ENCODE peak calls at places on chromosomes 7 and 10, in ten cellular contexts. T, R, J, N, V, Z, P, G, B and O are unnamed samples.

GRCh38 chr7:745431-745980 is 18.4 kb upstream of the PRKAR1B start:
- DNase-seq in P (no peak), N (peak; percentile 69), V (no peak), T (no peak), Z (no peak), J (no peak), G (peak; percentile 15), B (no peak), R (no peak), O (no peak)

GRCh38 chr7:135262623-135263320 is 29.1 kb downstream of the STRA8 start:
- DNase-seq in J (no peak), P (no peak), V (no peak), Z (no peak), R (no peak), T (no peak), N (no peak), B (no peak), G (no peak), O (peak; percentile 12)

GRCh38 chr7:23672033-23672432 is 8.0 kb upstream of the FAM221A start:
- DNase-seq in G (no peak), P (no peak), T (no peak), B (no peak), N (no peak), Z (no peak), V (no peak), R (no peak), J (no peak), O (no peak)

GRCh38 chr7:81031243-81031642 is 112.4 kb upstream of the SEMA3C start:
- DNase-seq in G (no peak), T (no peak), Z (no peak), J (no peak), V (no peak), R (no peak), N (no peak), P (no peak), B (no peak), O (no peak)

GRCh38 chr7:76201732-76202665 is at the start of gene SRRM3:
- DNase-seq in J (peak; percentile 76), B (peak; percentile 85), Z (peak; percentile 76), T (peak; percentile 80), N (peak; percentile 92), P (peak; percentile 67), G (peak; percentile 90), R (peak; percentile 18), V (peak; percentile 52), O (peak; percentile 81)

GRCh38 chr7:47093254-47093798 is 488.6 kb downstream of the TNS3 start:
- DNase-seq in G (no peak), V (no peak), N (no peak), Z (no peak), B (no peak), J (no peak), R (no peak), T (no peak), P (no peak), O (no peak)

GRCh38 chr7:2651336-2651735 is 19.6 kb downstream of the TTYH3 start:
- DNase-seq in V (no peak), R (no peak), N (peak; percentile 55), P (no peak), Z (no peak), J (no peak), B (no peak), T (no peak), G (no peak), O (no peak)

GRCh38 chr10:129525408-129525807 is 58.4 kb downstream of the MGMT start:
- DNase-seq in B (no peak), Z (no peak), G (no peak), V (no peak), N (no peak), P (no peak), J (no peak), R (peak; percentile 29), T (peak; percentile 76), O (no peak)

GRCh38 chr10:12844796-12845524 is 156.6 kb downstream of the CCDC3 start:
- DNase-seq in R (peak; percentile 33), J (peak; percentile 25), B (no peak), T (peak; percentile 91), V (no peak), G (no peak), P (no peak), Z (no peak), N (no peak), O (no peak)

GRCh38 chr10:28077889-28078288 is 79.0 kb upstream of the ODAD2 start:
- DNase-seq in R (peak; percentile 67), P (no peak), T (no peak), G (no peak), Z (no peak), N (no peak), B (no peak), J (no peak), V (no peak), O (no peak)

GRCh38 chr7:96685353-96685752 is 24.3 kb downstream of the SEM1 start:
- DNase-seq in G (no peak), P (no peak), B (no peak), V (no peak), J (no peak), N (no peak), R (no peak), T (no peak), Z (no peak), O (peak; percentile 38)

GRCh38 chr10:7082967-7083366 is 327.9 kb downstream of the SFMBT2 start:
- DNase-seq in J (no peak), G (no peak), V (no peak), P (no peak), T (no peak), R (no peak), Z (no peak), B (no peak), N (no peak), O (no peak)

GRCh38 chr7:2729893-2730716 is 42.1 kb downstream of the AMZ1 start:
- DNase-seq in R (no peak), T (no peak), B (no peak), P (no peak), Z (peak; percentile 48), N (no peak), J (no peak), G (peak; percentile 60), V (no peak), O (no peak)

GRCh38 chr7:146902728-146903127 is 786.1 kb downstream of the CNTNAP2 start:
- DNase-seq in V (no peak), R (no peak), J (no peak), N (no peak), Z (no peak), B (no peak), T (no peak), P (no peak), G (no peak), O (no peak)

GRCh38 chr7:100411101-100411500 is 17.4 kb downstream of the ZCWPW1 start:
- DNase-seq in Z (no peak), N (no peak), R (no peak), B (no peak), G (no peak), V (no peak), J (no peak), T (no peak), P (no peak), O (no peak)

GRCh38 chr7:70614237-70614984 is 517.5 kb upstream of the GALNT17 start:
- DNase-seq in Z (peak; percentile 80), G (no peak), T (peak; percentile 46), B (no peak), J (peak; percentile 48), V (peak; percentile 76), N (peak; percentile 75), P (peak; percentile 38), R (no peak), O (peak; percentile 40)

GRCh38 chr10:129646921-129647320 is 179.9 kb downstream of the MGMT start:
- DNase-seq in N (no peak), R (no peak), T (no peak), G (no peak), V (no peak), Z (no peak), J (no peak), P (no peak), B (no peak), O (no peak)

GRCh38 chr10:126062132-126063032 is 166.0 kb downstream of the FANK1 start:
- DNase-seq in Z (peak; percentile 91), P (peak; percentile 77), N (no peak), V (peak; percentile 88), R (peak; percentile 91), J (peak; percentile 92), G (peak; percentile 78), B (no peak), T (peak; percentile 96), O (no peak)

GRCh38 chr10:119536508-119536837 is 6.0 kb downstream of the RGS10 start:
- DNase-seq in R (no peak), B (no peak), P (no peak), N (no peak), G (no peak), J (no peak), T (no peak), V (no peak), Z (no peak), O (no peak)
- TF ChIP-seq CTCF in R (no peak), B (no peak), P (no peak), N (no peak), G (no peak), J (no peak), T (no peak), V (no peak), Z (no peak), O (no peak)

GRCh38 chr10:91210435-91210834 is 10.0 kb upstream of the PCGF5 start:
- DNase-seq in B (peak; percentile 53), V (no peak), N (no peak), G (peak; percentile 78), J (peak; percentile 32), P (peak; percentile 73), Z (no peak), T (no peak), R (no peak), O (peak; percentile 90)
- H3K4me3 ChIP-seq in B (no peak overlapping the region), V (no peak overlapping the region), N (no peak overlapping the region), G (no peak overlapping the region), J (no peak overlapping the region), P (no peak overlapping the region), Z (no peak overlapping the region), T (no peak overlapping the region), R (no peak overlapping the region), O (no peak overlapping the region)

DNA sequence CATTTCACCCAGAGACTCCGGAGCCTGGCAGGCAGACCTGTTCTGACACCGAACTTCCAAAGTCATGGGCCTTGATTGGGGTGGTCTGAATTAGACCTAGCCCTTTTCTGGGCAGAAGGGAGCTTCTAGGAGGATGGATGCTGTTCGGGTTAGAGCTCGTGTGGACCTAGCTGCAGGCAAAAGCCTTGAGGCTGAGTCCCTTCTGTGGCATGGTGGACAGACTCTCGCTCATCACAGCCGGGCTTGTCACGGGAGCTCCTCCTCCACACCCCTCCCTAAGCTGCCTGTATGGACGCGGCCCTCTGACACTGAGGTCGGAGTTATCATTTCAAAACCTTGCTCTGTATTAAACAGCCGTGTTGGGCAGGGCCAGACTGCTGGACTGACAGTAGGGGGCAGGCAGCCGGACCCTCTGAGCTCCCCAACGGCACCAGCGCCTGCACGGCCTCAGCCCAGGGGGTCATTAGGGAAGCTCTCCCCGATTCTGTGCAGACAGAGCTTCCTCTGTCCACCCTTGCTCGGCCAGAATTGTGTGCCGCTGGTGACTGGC is 2.2 kb downstream of the IRF5 start:
- DNase-seq in V (no peak), B (no peak), N (no peak), R (no peak), Z (no peak), P (no peak), T (no peak), G (peak; percentile 70), J (no peak), O (peak; percentile 86)
- TF ChIP-seq CTCF in V (no peak), B (no peak), N (no peak), R (no peak), Z (no peak), P (no peak), T (no peak), G (no peak), J (no peak), O (peak; percentile 5)

GRCh38 chr7:150974468-150975391 is 3.4 kb downstream of the KCNH2 start:
- DNase-seq in R (no peak), V (no peak), B (peak; percentile 84), Z (no peak), P (peak; percentile 44), N (peak; percentile 80), T (no peak), G (peak; percentile 77), J (peak; percentile 36), O (peak; percentile 76)
- H3K4me3 ChIP-seq in R (peak overlapping the region; percentile 23), V (peak overlapping the region; percentile 40), B (peak overlapping the region; percentile 40), Z (peak overlapping the region; percentile 56), P (peak overlapping the region; percentile 11), N (peak overlapping the region; percentile 25), T (peak overlapping the region; percentile 12), G (peak overlapping the region; percentile 50), J (peak overlapping the region; percentile 51), O (peak overlapping the region; percentile 43)